ENCODE peak calls at places on chromosomes 12 and 14, in four cellular contexts. B, K, E and H are unnamed samples.

GRCh38 chr12:62758216-62758615 is 176.7 kb downstream of the PPM1H start:
- DNase-seq in E (no peak), B (peak), K (no peak), H (no peak)

GRCh38 chr14:96801931-96802330 is 4.7 kb downstream of the VRK1 start:
- DNase-seq in K (no peak), B (no peak), E (no peak), H (no peak)

GRCh38 chr12:79689477-79690155 is 1.1 kb downstream of the PAWR start:
- DNase-seq in B (peak), E (peak), K (no peak), H (peak)

GRCh38 chr14:60094306-60094897 is 2.7 kb downstream of the PCNX4 start:
- DNase-seq in E (peak), K (peak), B (peak), H (no peak)

GRCh38 chr12:131606218-131606899 is 104.5 kb upstream of the SFSWAP start:
- DNase-seq in B (peak), E (no peak), K (no peak), H (no peak)

GRCh38 chr12:88993655-88994054 is 358.6 kb downstream of the DUSP6 start:
- DNase-seq in E (no peak), K (peak), B (no peak), H (peak)

GRCh38 chr12:117468016-117468415 is 106.6 kb upstream of the NOS1 start:
- DNase-seq in B (no peak), K (no peak), E (no peak), H (no peak)

GRCh38 chr12:89384050-89384749 is 31.9 kb upstream of the DUSP6 start:
- DNase-seq in B (no peak), E (peak), K (peak), H (no peak)

GRCh38 chr12:132275110-132275531 is 54.3 kb downstream of the GALNT9 start:
- DNase-seq in K (peak), B (no peak), E (no peak), H (no peak)

GRCh38 chr12:130945793-130946492 is 7.8 kb upstream of the ADGRD1 start:
- DNase-seq in K (no peak), E (no peak), B (no peak), H (no peak)

GRCh38 chr12:81327458-81327857 is 249.6 kb downstream of the ACSS3 start:
- DNase-seq in E (no peak), K (no peak), B (no peak), H (no peak)

GRCh38 chr12:32179011-32179395 is 72.4 kb downstream of the BICD1 start:
- DNase-seq in E (no peak), B (no peak), K (no peak), H (no peak)

GRCh38 chr14:26383286-26383685 is 214.5 kb downstream of the NOVA1 start:
- DNase-seq in E (no peak), K (no peak), B (no peak), H (no peak)

GRCh38 chr14:103518416-103519042 is 4.1 kb downstream of the CKB start:
- DNase-seq in K (peak), E (peak), B (peak), H (peak)

GRCh38 chr12:129571901-129572494 is 331.8 kb downstream of the TMEM132D start:
- DNase-seq in B (no peak), E (no peak), K (no peak), H (no peak)

GRCh38 chr12:77625441-77625840 is 205.3 kb upstream of the NAV3 start:
- DNase-seq in E (no peak), K (peak), B (no peak), H (no peak)

GRCh38 chr14:92657457-92658142 is 90.8 kb downstream of the LGMN start:
- DNase-seq in K (no peak), B (no peak), E (peak), H (no peak)

GRCh38 chr12:127284021-127284420 is 982.9 kb upstream of the TMEM132C start:
- DNase-seq in E (no peak), B (no peak), K (no peak), H (no peak)

GRCh38 chr12:108302471-108303311 is 36.4 kb downstream of the CMKLR1 start:
- DNase-seq in E (peak), K (peak), B (no peak), H (no peak)

GRCh38 chr12:1808036-1808797 is 12.1 kb upstream of the LRTM2 start:
- DNase-seq in K (no peak), B (no peak), E (no peak), H (no peak)

DNA sequence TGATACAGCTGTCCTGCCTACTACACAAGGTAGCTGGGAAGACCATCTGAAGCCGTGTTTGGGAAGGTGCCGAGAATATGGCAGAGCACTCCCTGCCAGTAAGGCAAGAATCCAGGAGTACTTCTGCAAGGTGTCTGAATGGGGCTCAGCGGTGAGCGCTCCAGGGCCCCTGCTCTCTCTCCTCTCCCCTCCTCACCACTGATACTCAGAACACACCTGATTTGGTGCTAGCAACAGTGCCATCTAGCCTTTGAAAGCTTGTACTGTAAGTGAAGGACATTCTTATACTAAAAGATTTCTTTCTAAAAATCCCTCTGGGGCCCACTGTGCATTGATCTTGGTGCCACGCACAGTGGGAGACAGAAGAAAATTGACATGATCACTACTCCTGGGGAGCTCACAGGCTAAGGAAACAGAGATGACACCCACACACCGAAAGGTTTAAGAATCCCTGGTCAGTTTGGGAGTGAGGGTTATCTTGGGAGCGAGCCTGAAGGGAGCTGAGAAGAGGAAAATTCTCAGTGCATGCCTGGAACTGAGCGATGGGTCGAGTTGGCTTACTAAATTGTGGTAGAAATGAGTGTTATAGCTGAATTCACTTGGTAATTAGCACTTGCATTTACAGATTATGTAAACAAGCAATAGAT is 216.9 kb downstream of the NTF3 start:
- DNase-seq in K (peak), E (no peak), B (peak), H (no peak)
- TF ChIP-seq CTCF in K (no peak), E (peak), B (peak), H (peak)

GRCh38 chr14:89336338-89336737 is 80.7 kb downstream of the FOXN3 start:
- DNase-seq in K (no peak), B (no peak), E (no peak), H (no peak)
- TF ChIP-seq CTCF in K (no peak), B (no peak), E (no peak), H (peak)

GRCh38 chr14:80275208-80275850 is 64.0 kb upstream of the DIO2 start:
- DNase-seq in B (no peak), K (peak), E (no peak), H (no peak)

GRCh38 chr14:80278293-80279037 is 67.2 kb upstream of the DIO2 start:
- DNase-seq in E (peak), B (no peak), K (no peak), H (no peak)
- TF ChIP-seq CTCF in E (no peak), B (no peak), K (no peak), H (no peak)

DNA sequence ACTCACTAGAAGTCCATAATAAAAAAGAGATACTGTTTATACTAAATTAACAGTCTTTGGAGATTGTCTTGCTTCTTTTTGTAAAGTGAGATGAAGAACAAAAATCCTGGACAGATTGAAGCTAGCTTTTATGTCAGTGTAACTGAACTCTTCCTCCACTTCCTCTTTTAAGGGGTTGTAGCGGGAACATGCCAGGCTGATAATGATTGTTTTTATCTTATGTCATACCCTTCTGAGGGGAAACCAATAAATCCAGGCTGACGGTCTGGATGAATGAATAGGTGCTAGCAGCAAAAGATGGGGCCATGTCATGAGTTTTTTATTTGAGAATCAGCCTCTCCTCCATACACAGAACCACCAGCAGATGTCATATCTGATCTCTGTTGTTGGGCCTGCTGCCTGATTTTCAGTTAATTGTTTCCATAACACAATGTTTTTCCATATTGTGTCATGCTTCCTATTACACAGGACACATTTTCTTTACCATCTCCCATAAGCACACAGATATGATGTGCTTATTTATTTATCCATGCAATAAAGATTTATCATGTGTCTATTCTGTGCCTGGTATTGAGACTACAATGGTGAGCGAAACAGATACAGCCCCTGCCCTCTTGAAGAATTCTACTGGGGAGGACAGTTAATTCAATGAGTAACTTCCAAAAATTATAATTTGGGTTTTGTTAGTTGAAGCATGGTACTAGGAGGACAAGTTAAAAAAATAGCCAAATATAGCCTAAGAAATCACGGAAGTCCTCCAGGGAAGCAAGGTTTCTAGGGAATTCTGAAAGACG is 33.5 kb upstream of the CRY1 start:
- DNase-seq in K (peak), E (no peak), B (no peak), H (no peak)
- TF ChIP-seq CTCF in K (peak), E (no peak), B (no peak), H (peak)